ENCODE peak calls at places on chromosomes 16 and 17, in four cellular contexts. S is non-pigmented ciliary epithelial cell; O is AG09309; Y is stimulated activated CD4-positive, alpha-beta T cell treated with anti-CD3 and anti-CD28 coated beads, Interleukin-2, amount 100 ng/mL, for 24 hours. L is an unnamed sample.

GRCh38 chr16:67415872-67416793 is at the start of gene ZDHHC1:
- DNase-seq in O (no peak), Y (peak; percentile 71), S (no peak), L (peak; percentile 70)

GRCh38 chr17:78973196-78973595 is 6.5 kb downstream of the LGALS3BP start:
- DNase-seq in Y (no peak), O (no peak), S (no peak), L (no peak)

GRCh38 chr16:11257131-11257938 is 1.3 kb upstream of the SOCS1 start:
- DNase-seq in O (peak; percentile 55), Y (peak; percentile 66), S (peak; percentile 50), L (peak; percentile 69)

GRCh38 chr17:45404870-45405249 is 27.8 kb downstream of the ARHGAP27 start:
- DNase-seq in S (no peak), O (no peak), Y (no peak), L (no peak)

GRCh38 chr16:2776500-2777139 is 460 bp downstream of the ELOB start:
- DNase-seq in S (no peak), Y (peak; percentile 44), O (no peak), L (peak; percentile 58)

GRCh38 chr17:42078396-42079042 is 19.8 kb downstream of the ZNF385C start:
- DNase-seq in Y (no peak), O (no peak), S (no peak), L (no peak)

GRCh38 chr17:44947461-44948314 is at the start of gene KIF18B:
- DNase-seq in Y (peak; percentile 93), O (peak; percentile 77), S (peak; percentile 78), L (peak; percentile 87)

GRCh38 chr17:40519089-40519775 is 17.8 kb upstream of the TNS4 start:
- DNase-seq in O (no peak), S (no peak), Y (no peak), L (no peak)

GRCh38 chr17:41559548-41559947 is 12.3 kb downstream of the KRT9 start:
- DNase-seq in S (no peak), O (no peak), Y (no peak), L (no peak)

GRCh38 chr16:21628772-21629171 is 23.6 kb downstream of the IGSF6 start:
- DNase-seq in S (no peak), O (no peak), Y (no peak), L (no peak)

GRCh38 chr17:19470529-19471261 is 59.7 kb downstream of the RNF112 start:
- DNase-seq in Y (no peak), O (no peak), S (no peak), L (no peak)

GRCh38 chr17:3885970-3886369 is 6.9 kb downstream of the CAMKK1 start:
- DNase-seq in Y (no peak), O (no peak), S (no peak), L (no peak)

GRCh38 chr17:66915204-66915611 is 49.3 kb upstream of the CACNG4 start:
- DNase-seq in O (no peak), Y (no peak), S (no peak), L (no peak)

GRCh38 chr17:8632087-8632486 is 1.6 kb upstream of the MYH10 start:
- DNase-seq in S (no peak), Y (no peak), O (no peak), L (no peak)

GRCh38 chr17:64779344-64780095 is 117.4 kb upstream of the SMURF2 start:
- DNase-seq in Y (no peak), O (no peak), S (no peak), L (no peak)

GRCh38 chr17:14747576-14747940 is 446.7 kb downstream of the HS3ST3B1 start:
- DNase-seq in S (no peak), O (peak; percentile 52), Y (no peak), L (no peak)

GRCh38 chr16:67444259-67445125 is 13.6 kb downstream of the HSD11B2 start:
- DNase-seq in Y (no peak), S (no peak), O (no peak), L (no peak)

GRCh38 chr17:82030470-82031302 is 792 bp upstream of the RAC3 start:
- DNase-seq in S (peak; percentile 38), O (peak; percentile 38), Y (peak; percentile 86), L (peak; percentile 88)

GRCh38 chr16:19245326-19245925 is 40.1 kb upstream of the CLEC19A start:
- DNase-seq in O (no peak), Y (no peak), S (no peak), L (no peak)

GRCh38 chr17:82863646-82863940 is 23.8 kb upstream of the ZNF750 start:
- DNase-seq in O (no peak), Y (peak; percentile 20), S (no peak), L (no peak)

GRCh38 chr16:4307215-4308037 is 8.4 kb upstream of the GLIS2 start:
- DNase-seq in Y (peak; percentile 94), O (peak; percentile 67), S (peak; percentile 70), L (peak; percentile 97)

GRCh38 chr16:73095142-73095791 is 47.3 kb upstream of the ZFHX3 start:
- DNase-seq in S (no peak), O (no peak), Y (no peak), L (no peak)

GRCh38 chr17:78822552-78822951 is 18.1 kb downstream of the USP36 start:
- DNase-seq in S (peak; percentile 92), O (peak; percentile 94), Y (no peak), L (no peak)